ENCODE peak calls at places on chromosomes 1 and 21, in seven cellular contexts. One of them, this sample, is unnamed.
A peak's percentile ranks its signal among the peaks of the same experiment; 100 is the strongest.

GRCh38 chr1:77271851-77272250 is 10.0 kb upstream of the AK5 start:
- DNase-seq in brain microvascular endothelial cell: peak; percentile 20
- DNase-seq in MCF 10A: peak; percentile 5
- DNase-seq in dorsolateral prefrontal cortex: no peak
- DNase-seq in fibroblast of the aortic adventitia: peak; percentile 68
- DNase-seq in CD8-positive, alpha-beta T cell: no peak
- DNase-seq in body of pancreas: no peak
- DNase-seq in this sample: no peak

GRCh38 chr1:114462341-114462740 is 48.7 kb downstream of the TRIM33 start:
- DNase-seq in brain microvascular endothelial cell: no peak
- DNase-seq in MCF 10A: no peak
- DNase-seq in dorsolateral prefrontal cortex: no peak
- DNase-seq in fibroblast of the aortic adventitia: no peak
- DNase-seq in CD8-positive, alpha-beta T cell: no peak
- DNase-seq in body of pancreas: no peak
- DNase-seq in this sample: no peak

GRCh38 chr1:155016231-155016831 is 13.7 kb downstream of the ZBTB7B start:
- DNase-seq in brain microvascular endothelial cell: no peak
- DNase-seq in MCF 10A: no peak
- DNase-seq in dorsolateral prefrontal cortex: no peak
- DNase-seq in fibroblast of the aortic adventitia: no peak
- DNase-seq in CD8-positive, alpha-beta T cell: no peak
- DNase-seq in body of pancreas: no peak
- DNase-seq in this sample: no peak

GRCh38 chr1:152148051-152148450 is 11.0 kb downstream of the RPTN start:
- DNase-seq in brain microvascular endothelial cell: no peak
- DNase-seq in MCF 10A: peak; percentile 26
- DNase-seq in dorsolateral prefrontal cortex: no peak
- DNase-seq in fibroblast of the aortic adventitia: no peak
- DNase-seq in CD8-positive, alpha-beta T cell: no peak
- DNase-seq in body of pancreas: no peak
- DNase-seq in this sample: no peak

GRCh38 chr1:210416049-210416448 is 87.3 kb downstream of the HHAT start:
- DNase-seq in brain microvascular endothelial cell: no peak
- DNase-seq in MCF 10A: no peak
- DNase-seq in dorsolateral prefrontal cortex: no peak
- DNase-seq in fibroblast of the aortic adventitia: no peak
- DNase-seq in CD8-positive, alpha-beta T cell: no peak
- DNase-seq in body of pancreas: no peak
- DNase-seq in this sample: no peak

GRCh38 chr1:38029081-38029681 is 16.6 kb downstream of the UTP11 start:
- DNase-seq in brain microvascular endothelial cell: no peak
- DNase-seq in MCF 10A: peak; percentile 22
- DNase-seq in dorsolateral prefrontal cortex: no peak
- DNase-seq in fibroblast of the aortic adventitia: no peak
- DNase-seq in CD8-positive, alpha-beta T cell: no peak
- DNase-seq in body of pancreas: peak; percentile 47
- DNase-seq in this sample: peak; percentile 15

GRCh38 chr1:155051777-155052398 is 772 bp downstream of the ADAM15 start:
- DNase-seq in brain microvascular endothelial cell: no peak
- DNase-seq in MCF 10A: peak; percentile 57
- DNase-seq in dorsolateral prefrontal cortex: peak; percentile 48
- DNase-seq in fibroblast of the aortic adventitia: peak; percentile 22
- DNase-seq in CD8-positive, alpha-beta T cell: peak; percentile 45
- DNase-seq in body of pancreas: peak; percentile 67
- DNase-seq in this sample: peak; percentile 67

GRCh38 chr1:207309775-207310273 is 11.7 kb upstream of the CD55 start:
- DNase-seq in brain microvascular endothelial cell: peak; percentile 85
- DNase-seq in MCF 10A: peak; percentile 91
- DNase-seq in dorsolateral prefrontal cortex: no peak
- DNase-seq in fibroblast of the aortic adventitia: peak; percentile 78
- DNase-seq in CD8-positive, alpha-beta T cell: no peak
- DNase-seq in body of pancreas: peak; percentile 34
- DNase-seq in this sample: peak; percentile 30

GRCh38 chr21:45072963-45073300 is 1.4 kb upstream of the ADARB1 start:
- DNase-seq in brain microvascular endothelial cell: no peak
- DNase-seq in MCF 10A: no peak
- DNase-seq in dorsolateral prefrontal cortex: no peak
- DNase-seq in fibroblast of the aortic adventitia: no peak
- DNase-seq in CD8-positive, alpha-beta T cell: no peak
- DNase-seq in body of pancreas: peak; percentile 35
- DNase-seq in this sample: no peak

DNA sequence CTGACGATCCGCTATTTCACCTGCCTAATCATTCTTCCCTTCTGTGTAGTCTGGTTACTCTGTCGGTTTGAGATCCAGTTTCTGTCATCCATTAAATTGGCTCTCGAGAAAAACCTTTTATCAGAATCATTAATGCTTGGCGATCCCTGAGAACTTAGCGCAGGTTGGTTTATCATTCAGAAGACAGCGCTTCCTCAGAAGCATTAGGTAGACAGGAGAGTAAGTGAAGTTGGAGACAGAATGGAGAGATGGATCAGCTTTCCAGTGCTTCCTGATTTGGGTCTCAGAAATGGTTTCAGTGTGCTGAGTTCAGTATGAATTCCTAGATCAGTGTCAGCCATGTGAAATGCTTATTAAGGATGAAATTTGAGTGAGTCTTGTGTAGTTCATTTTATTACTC is 1.3 kb downstream of the USP1 start:
- DNase-seq in brain microvascular endothelial cell: no peak
- DNase-seq in MCF 10A: peak; percentile 31
- DNase-seq in dorsolateral prefrontal cortex: no peak
- DNase-seq in fibroblast of the aortic adventitia: peak; percentile 21
- DNase-seq in CD8-positive, alpha-beta T cell: no peak
- DNase-seq in body of pancreas: no peak
- DNase-seq in this sample: no peak
- TF ChIP-seq CTCF in brain microvascular endothelial cell: no peak
- TF ChIP-seq CTCF in MCF 10A: no peak
- TF ChIP-seq CTCF in dorsolateral prefrontal cortex: no peak
- TF ChIP-seq CTCF in fibroblast of the aortic adventitia: no peak
- TF ChIP-seq CTCF in CD8-positive, alpha-beta T cell: no peak
- TF ChIP-seq CTCF in body of pancreas: no peak
- TF ChIP-seq CTCF in this sample: no peak

DNA sequence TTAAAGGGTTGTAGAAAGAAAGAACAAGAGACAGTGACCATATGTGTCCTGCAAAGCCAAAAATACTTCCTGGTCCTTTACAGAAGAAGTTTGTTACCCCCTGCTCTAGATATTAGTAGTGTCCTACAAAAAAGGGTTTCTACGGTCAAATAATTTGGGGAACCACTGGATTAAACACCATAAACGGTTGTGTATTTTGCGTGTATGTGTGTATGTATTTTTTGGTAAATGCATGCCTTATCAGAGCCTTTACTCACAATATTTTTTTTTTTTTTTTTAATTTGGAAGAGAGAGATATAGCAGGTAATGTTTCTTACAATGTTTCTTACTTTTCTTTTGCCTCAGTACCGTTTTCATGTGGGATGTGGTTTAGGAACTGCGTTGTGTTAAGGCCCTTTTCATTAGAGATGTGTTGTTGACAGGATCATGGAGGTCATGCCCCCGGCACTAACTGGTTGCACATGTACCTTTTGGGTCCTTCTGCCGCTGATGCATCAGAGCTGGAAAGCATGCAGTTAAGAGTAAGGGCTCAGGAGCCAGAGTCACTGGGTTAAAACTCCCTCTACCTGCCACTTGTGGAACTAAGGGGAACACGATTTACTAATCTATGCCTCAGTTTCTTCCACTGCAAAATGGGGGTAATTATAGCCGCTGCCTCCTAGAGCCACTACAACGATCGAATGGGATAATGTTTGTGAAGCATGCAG is 234.6 kb upstream of the KAZN start:
- DNase-seq in brain microvascular endothelial cell: no peak
- DNase-seq in MCF 10A: no peak
- DNase-seq in dorsolateral prefrontal cortex: no peak
- DNase-seq in fibroblast of the aortic adventitia: no peak
- DNase-seq in CD8-positive, alpha-beta T cell: no peak
- DNase-seq in body of pancreas: no peak
- DNase-seq in this sample: no peak
- TF ChIP-seq CTCF in brain microvascular endothelial cell: no peak
- TF ChIP-seq CTCF in MCF 10A: peak; percentile 17
- TF ChIP-seq CTCF in dorsolateral prefrontal cortex: no peak
- TF ChIP-seq CTCF in fibroblast of the aortic adventitia: peak; percentile 31
- TF ChIP-seq CTCF in CD8-positive, alpha-beta T cell: no peak
- TF ChIP-seq CTCF in body of pancreas: no peak
- TF ChIP-seq CTCF in this sample: no peak

GRCh38 chr1:171083222-171083621 is 7.5 kb upstream of the FMO3 start:
- DNase-seq in brain microvascular endothelial cell: no peak
- DNase-seq in MCF 10A: no peak
- DNase-seq in dorsolateral prefrontal cortex: no peak
- DNase-seq in fibroblast of the aortic adventitia: no peak
- DNase-seq in CD8-positive, alpha-beta T cell: no peak
- DNase-seq in body of pancreas: no peak
- DNase-seq in this sample: no peak
- TF ChIP-seq CTCF in brain microvascular endothelial cell: no peak
- TF ChIP-seq CTCF in MCF 10A: no peak
- TF ChIP-seq CTCF in dorsolateral prefrontal cortex: no peak
- TF ChIP-seq CTCF in fibroblast of the aortic adventitia: no peak
- TF ChIP-seq CTCF in CD8-positive, alpha-beta T cell: no peak
- TF ChIP-seq CTCF in body of pancreas: no peak
- TF ChIP-seq CTCF in this sample: no peak

GRCh38 chr1:103525114-103525606 is 339 bp upstream of the RNPC3 start:
- DNase-seq in brain microvascular endothelial cell: no peak
- DNase-seq in MCF 10A: peak; percentile 62
- DNase-seq in dorsolateral prefrontal cortex: no peak
- DNase-seq in fibroblast of the aortic adventitia: peak; percentile 74
- DNase-seq in CD8-positive, alpha-beta T cell: peak; percentile 6
- DNase-seq in body of pancreas: peak; percentile 7
- DNase-seq in this sample: no peak

GRCh38 chr1:103527331-103527730 is 1.8 kb downstream of the RNPC3 start:
- DNase-seq in brain microvascular endothelial cell: no peak
- DNase-seq in MCF 10A: no peak
- DNase-seq in dorsolateral prefrontal cortex: no peak
- DNase-seq in fibroblast of the aortic adventitia: no peak
- DNase-seq in CD8-positive, alpha-beta T cell: no peak
- DNase-seq in body of pancreas: no peak
- DNase-seq in this sample: no peak

GRCh38 chr1:103529746-103530145 is 4.2 kb downstream of the RNPC3 start:
- DNase-seq in brain microvascular endothelial cell: peak; percentile 66
- DNase-seq in MCF 10A: peak; percentile 70
- DNase-seq in dorsolateral prefrontal cortex: no peak
- DNase-seq in fibroblast of the aortic adventitia: no peak
- DNase-seq in CD8-positive, alpha-beta T cell: no peak
- DNase-seq in body of pancreas: peak; percentile 65
- DNase-seq in this sample: no peak

GRCh38 chr1:103523346-103523745 is 2.2 kb upstream of the RNPC3 start:
- DNase-seq in brain microvascular endothelial cell: no peak
- DNase-seq in MCF 10A: no peak
- DNase-seq in dorsolateral prefrontal cortex: no peak
- DNase-seq in fibroblast of the aortic adventitia: no peak
- DNase-seq in CD8-positive, alpha-beta T cell: no peak
- DNase-seq in body of pancreas: no peak
- DNase-seq in this sample: no peak

GRCh38 chr1:103525607-103526507 is at the start of gene RNPC3:
- DNase-seq in brain microvascular endothelial cell: peak; percentile 89
- DNase-seq in MCF 10A: peak; percentile 90
- DNase-seq in dorsolateral prefrontal cortex: peak; percentile 85
- DNase-seq in fibroblast of the aortic adventitia: peak; percentile 96
- DNase-seq in CD8-positive, alpha-beta T cell: peak; percentile 89
- DNase-seq in body of pancreas: peak; percentile 90
- DNase-seq in this sample: peak; percentile 80
- TF ChIP-seq CTCF in brain microvascular endothelial cell: peak; percentile 4
- TF ChIP-seq CTCF in MCF 10A: no peak
- TF ChIP-seq CTCF in dorsolateral prefrontal cortex: no peak
- TF ChIP-seq CTCF in fibroblast of the aortic adventitia: no peak
- TF ChIP-seq CTCF in CD8-positive, alpha-beta T cell: no peak
- TF ChIP-seq CTCF in body of pancreas: no peak
- TF ChIP-seq CTCF in this sample: peak; percentile 6

DNA sequence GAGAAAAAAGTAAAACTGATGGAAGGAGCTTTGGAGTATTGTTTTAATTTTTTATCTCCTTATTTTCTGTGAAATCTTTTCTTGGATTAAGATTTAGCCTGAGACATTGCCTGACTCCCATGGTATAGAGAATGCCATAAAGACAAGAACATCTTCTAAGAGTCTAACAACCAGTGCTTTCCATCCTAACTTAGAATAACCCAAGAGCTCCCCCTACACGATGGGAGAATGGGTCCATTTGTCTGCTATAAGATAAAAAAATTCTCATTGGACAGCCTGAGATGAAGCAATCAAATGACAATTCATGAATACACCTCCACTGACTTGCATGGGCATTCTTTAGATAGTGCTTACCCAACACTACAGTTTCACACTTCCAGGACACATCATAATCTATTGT is 478.1 kb downstream of the TTLL7 start:
- DNase-seq in brain microvascular endothelial cell: no peak
- DNase-seq in MCF 10A: peak; percentile 8
- DNase-seq in dorsolateral prefrontal cortex: no peak
- DNase-seq in fibroblast of the aortic adventitia: no peak
- DNase-seq in CD8-positive, alpha-beta T cell: no peak
- DNase-seq in body of pancreas: no peak
- DNase-seq in this sample: no peak
- TF ChIP-seq CTCF in brain microvascular endothelial cell: no peak
- TF ChIP-seq CTCF in MCF 10A: no peak
- TF ChIP-seq CTCF in dorsolateral prefrontal cortex: no peak
- TF ChIP-seq CTCF in fibroblast of the aortic adventitia: no peak
- TF ChIP-seq CTCF in CD8-positive, alpha-beta T cell: no peak
- TF ChIP-seq CTCF in body of pancreas: no peak
- TF ChIP-seq CTCF in this sample: peak; percentile 4

GRCh38 chr1:194654956-194655355 is 1468.5 kb upstream of the B3GALT2 start:
- DNase-seq in brain microvascular endothelial cell: no peak
- DNase-seq in MCF 10A: no peak
- DNase-seq in dorsolateral prefrontal cortex: no peak
- DNase-seq in fibroblast of the aortic adventitia: no peak
- DNase-seq in CD8-positive, alpha-beta T cell: no peak
- DNase-seq in body of pancreas: no peak
- DNase-seq in this sample: no peak

GRCh38 chr1:194658090-194658439 is 1471.7 kb upstream of the B3GALT2 start:
- DNase-seq in brain microvascular endothelial cell: peak; percentile 40
- DNase-seq in MCF 10A: peak; percentile 80
- DNase-seq in dorsolateral prefrontal cortex: no peak
- DNase-seq in fibroblast of the aortic adventitia: no peak
- DNase-seq in CD8-positive, alpha-beta T cell: no peak
- DNase-seq in body of pancreas: no peak
- DNase-seq in this sample: no peak
- TF ChIP-seq CTCF in brain microvascular endothelial cell: no peak
- TF ChIP-seq CTCF in MCF 10A: no peak
- TF ChIP-seq CTCF in dorsolateral prefrontal cortex: no peak
- TF ChIP-seq CTCF in fibroblast of the aortic adventitia: no peak
- TF ChIP-seq CTCF in CD8-positive, alpha-beta T cell: no peak
- TF ChIP-seq CTCF in body of pancreas: no peak
- TF ChIP-seq CTCF in this sample: no peak

DNA sequence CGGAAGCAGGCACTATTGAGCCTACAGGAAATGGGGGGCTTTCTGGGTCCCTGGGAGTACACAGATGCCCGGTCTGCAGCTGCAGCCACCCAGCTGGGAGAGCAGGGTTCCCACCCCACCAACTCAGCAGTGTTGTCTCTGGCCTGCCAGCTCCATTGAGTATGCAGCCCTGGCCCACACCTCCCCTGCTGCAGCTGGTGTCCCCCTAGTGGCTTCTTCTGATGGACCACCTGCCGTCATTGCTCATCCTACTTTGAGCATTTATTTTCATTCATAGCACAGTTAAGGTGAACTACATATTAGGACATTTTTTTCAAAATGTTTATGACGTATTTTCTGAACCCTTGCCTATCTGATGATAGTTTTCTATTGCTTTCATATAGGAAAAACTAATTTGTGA is 189.8 kb upstream of the LYPLAL1 start:
- DNase-seq in brain microvascular endothelial cell: no peak
- DNase-seq in MCF 10A: no peak
- DNase-seq in dorsolateral prefrontal cortex: no peak
- DNase-seq in fibroblast of the aortic adventitia: no peak
- DNase-seq in CD8-positive, alpha-beta T cell: no peak
- DNase-seq in body of pancreas: no peak
- DNase-seq in this sample: no peak
- TF ChIP-seq CTCF in brain microvascular endothelial cell: peak; percentile 60
- TF ChIP-seq CTCF in MCF 10A: peak; percentile 5
- TF ChIP-seq CTCF in dorsolateral prefrontal cortex: no peak
- TF ChIP-seq CTCF in fibroblast of the aortic adventitia: no peak
- TF ChIP-seq CTCF in CD8-positive, alpha-beta T cell: no peak
- TF ChIP-seq CTCF in body of pancreas: no peak
- TF ChIP-seq CTCF in this sample: peak; percentile 24